ENCODE peak calls at places on chromosomes 11 and 22, in five cellular contexts. D, X, M, Z and S are unnamed samples.

GRCh38 chr11:126231725-126232459 is 20.3 kb downstream of the FAM118B start:
- DNase-seq in M (no peak), X (no peak), D (no peak), Z (no peak), S (no peak)

GRCh38 chr11:10580625-10581024 is 12.2 kb upstream of the LYVE1 start:
- DNase-seq in M (no peak), Z (no peak), D (no peak), X (no peak), S (no peak)

GRCh38 chr22:50545522-50546325 is at the start of gene KLHDC7B:
- DNase-seq in X (no peak), M (no peak), D (no peak), Z (no peak), S (no peak)

GRCh38 chr22:41478891-41479521 is 10.1 kb downstream of the ACO2 start:
- DNase-seq in Z (no peak), X (no peak), M (peak; percentile 61), D (no peak), S (no peak)

GRCh38 chr11:8055836-8056526 is 25.0 kb upstream of the TUB start:
- DNase-seq in X (no peak), D (no peak), Z (no peak), M (no peak), S (no peak)

GRCh38 chr11:82326853-82327252 is 406.8 kb downstream of the FAM181B start:
- DNase-seq in Z (no peak), D (no peak), M (no peak), X (no peak), S (no peak)

GRCh38 chr11:44787981-44788380 is 61.2 kb downstream of the TSPAN18 start:
- DNase-seq in Z (no peak), D (no peak), M (no peak), X (no peak), S (no peak)

GRCh38 chr11:19938866-19939265 is 221.4 kb downstream of the DBX1 start:
- DNase-seq in X (no peak), Z (no peak), M (no peak), D (no peak), S (no peak)

GRCh38 chr11:110349109-110349996 is 52.9 kb upstream of the RDX start:
- DNase-seq in D (no peak), Z (no peak), X (no peak), M (peak; percentile 94), S (no peak)

GRCh38 chr22:50677493-50678217 is 5.0 kb downstream of the SHANK3 start:
- DNase-seq in X (no peak), Z (no peak), M (no peak), D (no peak), S (no peak)

GRCh38 chr11:44623321-44623715 is 57.9 kb downstream of the CD82 start:
- DNase-seq in D (no peak), Z (no peak), X (no peak), M (no peak), S (no peak)

GRCh38 chr11:115503083-115503885 is 931 bp downstream of the CADM1 start:
- DNase-seq in X (no peak), Z (no peak), M (no peak), D (no peak), S (peak; percentile 51)

GRCh38 chr11:92198276-92198675 is 26.3 kb upstream of the FAT3 start:
- DNase-seq in X (no peak), Z (no peak), D (no peak), M (no peak), S (no peak)

GRCh38 chr11:13923182-13923581 is 39.3 kb upstream of the SPON1 start:
- DNase-seq in X (no peak), D (peak; percentile 36), M (no peak), Z (no peak), S (no peak)

GRCh38 chr11:114571712-114572111 is 12.0 kb upstream of the NXPE1 start:
- DNase-seq in Z (no peak), M (no peak), X (no peak), D (no peak), S (no peak)

GRCh38 chr22:24289138-24289537 is 18.5 kb downstream of the SPECC1L start:
- DNase-seq in D (no peak), Z (no peak), X (no peak), M (no peak), S (no peak)

GRCh38 chr11:1113405-1114201 is 38.9 kb downstream of the MUC2 start:
- DNase-seq in M (no peak), X (no peak), D (no peak), Z (no peak), S (no peak)

GRCh38 chr11:134743809-134744195 is 331.8 kb upstream of the B3GAT1 start:
- DNase-seq in D (no peak), X (no peak), Z (no peak), M (no peak), S (no peak)

GRCh38 chr11:117178210-117179034 is at the start of gene SIDT2:
- DNase-seq in X (peak; percentile 95), D (peak; percentile 81), M (peak; percentile 75), Z (peak; percentile 86), S (peak; percentile 83)

GRCh38 chr22:41876275-41876674 is 38.6 kb downstream of the SHISA8 start:
- DNase-seq in Z (no peak), M (no peak), X (no peak), D (no peak), S (no peak)

GRCh38 chr22:19656541-19657251 is 57.6 kb upstream of the SEPTIN5 start:
- DNase-seq in Z (no peak), D (no peak), X (no peak), M (no peak), S (no peak)

GRCh38 chr22:46781291-46781690 is 18.8 kb downstream of the TBC1D22A start:
- DNase-seq in M (no peak), Z (no peak), X (no peak), D (no peak), S (no peak)

GRCh38 chr11:2698386-2699184 is 1.2 kb downstream of the KCNQ1OT1 start:
- DNase-seq in D (no peak), M (no peak), Z (no peak), X (no peak), S (no peak)

GRCh38 chr11:82733444-82734119 is at the start of gene FAM181B:
- DNase-seq in Z (peak; percentile 71), X (peak; percentile 57), M (no peak), D (no peak), S (no peak)

GRCh38 chr11:118899706-118900360 is 16.1 kb downstream of the CXCR5 start:
- DNase-seq in Z (no peak), X (no peak), D (no peak), M (no peak), S (no peak)

GRCh38 chr11:692824-693414 is 2.1 kb downstream of the DEAF1 start:
- DNase-seq in M (peak; percentile 8), Z (no peak), D (no peak), X (peak; percentile 37), S (no peak)

GRCh38 chr22:29216011-29216872 is 10.5 kb downstream of the EMID1 start:
- DNase-seq in Z (no peak), M (no peak), X (no peak), D (no peak), S (no peak)

DNA sequence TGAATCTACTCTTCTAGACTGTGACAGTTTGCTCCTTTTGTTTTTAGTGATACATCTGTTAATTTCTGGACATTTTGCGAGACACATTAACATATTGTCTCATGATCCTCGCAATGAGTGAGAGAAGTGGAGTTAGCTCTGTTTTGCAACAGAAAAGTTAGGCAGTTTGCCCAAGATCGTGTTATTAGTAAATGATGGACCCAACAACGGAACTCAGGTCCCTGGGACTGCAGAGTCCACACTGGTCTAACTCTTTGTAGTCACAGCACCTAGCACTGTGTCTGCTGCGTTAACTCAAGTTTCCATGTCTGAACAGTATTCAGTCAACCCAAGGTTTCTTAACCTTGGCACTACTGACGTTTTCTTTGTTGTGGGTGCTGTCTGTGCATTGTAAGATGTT is 3.2 kb downstream of the DEPDC7 start:
- DNase-seq in D (no peak), M (no peak), X (no peak), Z (no peak), S (no peak)
- TF ChIP-seq SRF in D (no peak), M (no peak), X (no peak), Z (no peak), S (no peak)

DNA sequence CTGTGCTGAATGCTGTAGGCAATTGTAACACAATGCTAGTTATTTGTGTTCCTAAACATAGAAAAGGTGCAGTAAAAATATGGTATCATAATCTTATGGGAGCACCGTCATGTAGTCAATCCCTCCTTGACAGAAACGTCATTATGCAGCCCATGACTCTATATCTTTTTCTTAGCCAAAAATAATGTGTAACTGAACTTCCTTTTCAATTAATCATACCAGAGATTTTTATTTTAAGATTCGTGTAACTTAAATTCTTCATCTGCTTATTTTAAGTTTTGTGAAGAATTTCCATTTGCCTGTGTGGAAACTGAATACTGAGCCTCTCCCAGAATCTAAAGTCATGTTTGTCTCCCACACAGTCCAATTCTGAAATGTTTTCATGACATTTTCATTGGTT is 699.2 kb downstream of the KCNA4 start:
- DNase-seq in Z (no peak), D (no peak), M (no peak), X (no peak), S (no peak)
- TF ChIP-seq SRF in Z (no peak), D (no peak), M (no peak), X (no peak), S (no peak)

GRCh38 chr11:108734956-108735559 is 70.2 kb downstream of the DDX10 start:
- DNase-seq in X (peak; percentile 56), D (peak; percentile 8), M (no peak), Z (no peak), S (peak; percentile 21)
- TF ChIP-seq SRF in X (no peak), D (no peak), M (no peak), Z (no peak), S (no peak)

GRCh38 chr22:27435839-27436581 is 365.5 kb downstream of the MN1 start:
- DNase-seq in D (no peak), M (no peak), X (no peak), Z (no peak), S (no peak)
- TF ChIP-seq SRF in D (no peak), M (no peak), X (no peak), Z (no peak), S (no peak)